ENCODE peak calls at places on chromosomes 1 and 21, in ten cellular contexts. One of them, this sample, is unnamed.

GRCh38 chr1:184801503-184801902 is 46.8 kb upstream of the EDEM3 start:
- DNase-seq in esophagus muscularis mucosa: no peak
- DNase-seq in stomach: peak; percentile 84
- DNase-seq in Peyer's patch: no peak
- DNase-seq in breast epithelium: no peak
- DNase-seq in HepG2: no peak
- DNase-seq in uterus: no peak
- DNase-seq in HCT116: no peak
- DNase-seq in IMR-90: peak; percentile 83
- DNase-seq in gastrocnemius medialis: peak; percentile 67
- DNase-seq in this sample: no peak

GRCh38 chr1:156489166-156489934 is 11.2 kb downstream of the MEF2D start:
- DNase-seq in esophagus muscularis mucosa: no peak
- DNase-seq in HepG2: no peak
- DNase-seq in breast epithelium: no peak
- DNase-seq in IMR-90: peak; percentile 36
- DNase-seq in Peyer's patch: peak; percentile 62
- DNase-seq in stomach: no peak
- DNase-seq in gastrocnemius medialis: peak; percentile 80
- DNase-seq in HCT116: no peak
- DNase-seq in uterus: no peak
- DNase-seq in this sample: peak; percentile 81

GRCh38 chr1:230145953-230146476 is 79.0 kb downstream of the GALNT2 start:
- DNase-seq in HCT116: no peak
- DNase-seq in gastrocnemius medialis: no peak
- DNase-seq in esophagus muscularis mucosa: no peak
- DNase-seq in stomach: no peak
- DNase-seq in IMR-90: no peak
- DNase-seq in Peyer's patch: peak; percentile 46
- DNase-seq in HepG2: no peak
- DNase-seq in breast epithelium: no peak
- DNase-seq in uterus: no peak
- DNase-seq in this sample: no peak

GRCh38 chr1:9270290-9270900 is 22.3 kb upstream of the SPSB1 start:
- DNase-seq in Peyer's patch: no peak
- DNase-seq in breast epithelium: no peak
- DNase-seq in HCT116: no peak
- DNase-seq in uterus: no peak
- DNase-seq in HepG2: no peak
- DNase-seq in esophagus muscularis mucosa: no peak
- DNase-seq in IMR-90: no peak
- DNase-seq in gastrocnemius medialis: peak; percentile 78
- DNase-seq in stomach: no peak
- DNase-seq in this sample: no peak

GRCh38 chr1:172203135-172203823 is 217.2 kb upstream of the C1orf105 start:
- DNase-seq in uterus: no peak
- DNase-seq in HCT116: no peak
- DNase-seq in stomach: no peak
- DNase-seq in Peyer's patch: no peak
- DNase-seq in HepG2: no peak
- DNase-seq in IMR-90: peak; percentile 19
- DNase-seq in breast epithelium: no peak
- DNase-seq in esophagus muscularis mucosa: no peak
- DNase-seq in gastrocnemius medialis: no peak
- DNase-seq in this sample: no peak

GRCh38 chr1:119882172-119883029 is 13.9 kb downstream of the ADAM30 start:
- DNase-seq in esophagus muscularis mucosa: no peak
- DNase-seq in HepG2: no peak
- DNase-seq in breast epithelium: no peak
- DNase-seq in stomach: no peak
- DNase-seq in uterus: no peak
- DNase-seq in gastrocnemius medialis: no peak
- DNase-seq in IMR-90: peak; percentile 27
- DNase-seq in HCT116: no peak
- DNase-seq in Peyer's patch: no peak
- DNase-seq in this sample: no peak

GRCh38 chr1:111903858-111904449 is 85.5 kb downstream of the KCND3 start:
- DNase-seq in HepG2: no peak
- DNase-seq in HCT116: no peak
- DNase-seq in breast epithelium: no peak
- DNase-seq in IMR-90: no peak
- DNase-seq in stomach: no peak
- DNase-seq in gastrocnemius medialis: no peak
- DNase-seq in uterus: no peak
- DNase-seq in esophagus muscularis mucosa: no peak
- DNase-seq in Peyer's patch: no peak
- DNase-seq in this sample: no peak

GRCh38 chr1:41751804-41752513 is 166.8 kb downstream of the HIVEP3 start:
- DNase-seq in uterus: no peak
- DNase-seq in Peyer's patch: no peak
- DNase-seq in IMR-90: peak; percentile 92
- DNase-seq in breast epithelium: no peak
- DNase-seq in HepG2: no peak
- DNase-seq in gastrocnemius medialis: no peak
- DNase-seq in stomach: no peak
- DNase-seq in esophagus muscularis mucosa: no peak
- DNase-seq in HCT116: no peak
- DNase-seq in this sample: no peak

GRCh38 chr1:91685994-91686393 is 185.3 kb downstream of the CDC7 start:
- DNase-seq in breast epithelium: no peak
- DNase-seq in esophagus muscularis mucosa: peak; percentile 77
- DNase-seq in uterus: no peak
- DNase-seq in IMR-90: no peak
- DNase-seq in stomach: no peak
- DNase-seq in Peyer's patch: no peak
- DNase-seq in HCT116: no peak
- DNase-seq in HepG2: no peak
- DNase-seq in gastrocnemius medialis: no peak
- DNase-seq in this sample: no peak

GRCh38 chr1:180211860-180212229 is 18.2 kb upstream of the LHX4 start:
- DNase-seq in esophagus muscularis mucosa: no peak
- DNase-seq in breast epithelium: no peak
- DNase-seq in Peyer's patch: no peak
- DNase-seq in IMR-90: no peak
- DNase-seq in gastrocnemius medialis: no peak
- DNase-seq in stomach: no peak
- DNase-seq in HCT116: no peak
- DNase-seq in uterus: no peak
- DNase-seq in HepG2: no peak
- DNase-seq in this sample: no peak

GRCh38 chr1:216626394-216627067 is 96.7 kb downstream of the ESRRG start:
- DNase-seq in breast epithelium: no peak
- DNase-seq in HepG2: no peak
- DNase-seq in Peyer's patch: no peak
- DNase-seq in stomach: no peak
- DNase-seq in esophagus muscularis mucosa: no peak
- DNase-seq in IMR-90: no peak
- DNase-seq in uterus: no peak
- DNase-seq in HCT116: no peak
- DNase-seq in gastrocnemius medialis: peak; percentile 11
- DNase-seq in this sample: no peak

GRCh38 chr1:65630855-65631254 is 161.8 kb upstream of the PDE4B start:
- DNase-seq in Peyer's patch: no peak
- DNase-seq in uterus: no peak
- DNase-seq in stomach: no peak
- DNase-seq in esophagus muscularis mucosa: no peak
- DNase-seq in HCT116: no peak
- DNase-seq in gastrocnemius medialis: no peak
- DNase-seq in HepG2: no peak
- DNase-seq in breast epithelium: no peak
- DNase-seq in IMR-90: peak; percentile 1
- DNase-seq in this sample: no peak

GRCh38 chr1:113042336-113043143 is 30.5 kb upstream of the LRIG2 start:
- DNase-seq in IMR-90: peak; percentile 78
- DNase-seq in HepG2: peak; percentile 68
- DNase-seq in HCT116: peak; percentile 36
- DNase-seq in esophagus muscularis mucosa: peak; percentile 93
- DNase-seq in Peyer's patch: peak; percentile 43
- DNase-seq in breast epithelium: peak; percentile 51
- DNase-seq in uterus: peak; percentile 66
- DNase-seq in gastrocnemius medialis: peak; percentile 42
- DNase-seq in stomach: peak; percentile 77
- DNase-seq in this sample: peak; percentile 73

GRCh38 chr1:231611111-231611510 is 15.5 kb upstream of the DISC1 start:
- DNase-seq in HepG2: no peak
- DNase-seq in HCT116: no peak
- DNase-seq in esophagus muscularis mucosa: no peak
- DNase-seq in gastrocnemius medialis: no peak
- DNase-seq in IMR-90: no peak
- DNase-seq in stomach: no peak
- DNase-seq in uterus: no peak
- DNase-seq in breast epithelium: no peak
- DNase-seq in Peyer's patch: no peak
- DNase-seq in this sample: no peak

GRCh38 chr21:8993284-8993942 is 1528.0 kb upstream of the TPTE start:
- DNase-seq in esophagus muscularis mucosa: peak; percentile 60
- DNase-seq in breast epithelium: no peak
- DNase-seq in HCT116: no peak
- DNase-seq in uterus: no peak
- DNase-seq in Peyer's patch: no peak
- DNase-seq in stomach: no peak
- DNase-seq in gastrocnemius medialis: no peak
- DNase-seq in IMR-90: no peak
- DNase-seq in HepG2: peak; percentile 92
- DNase-seq in this sample: no peak

GRCh38 chr1:177209357-177209756 is 38.6 kb downstream of the BRINP2 start:
- DNase-seq in esophagus muscularis mucosa: peak; percentile 94
- DNase-seq in IMR-90: peak; percentile 100
- DNase-seq in HepG2: no peak
- DNase-seq in stomach: peak; percentile 54
- DNase-seq in uterus: peak; percentile 30
- DNase-seq in HCT116: no peak
- DNase-seq in gastrocnemius medialis: peak; percentile 82
- DNase-seq in Peyer's patch: peak; percentile 25
- DNase-seq in breast epithelium: peak; percentile 23
- DNase-seq in this sample: peak; percentile 52

GRCh38 chr1:234315091-234315541 is 58.1 kb upstream of the COA6 start:
- DNase-seq in Peyer's patch: no peak
- DNase-seq in HCT116: no peak
- DNase-seq in gastrocnemius medialis: no peak
- DNase-seq in breast epithelium: no peak
- DNase-seq in stomach: no peak
- DNase-seq in esophagus muscularis mucosa: peak; percentile 60
- DNase-seq in IMR-90: peak; percentile 76
- DNase-seq in HepG2: peak; percentile 9
- DNase-seq in uterus: no peak
- DNase-seq in this sample: no peak

GRCh38 chr1:5376538-5377247 is 615.5 kb downstream of the NPHP4 start:
- DNase-seq in uterus: no peak
- DNase-seq in gastrocnemius medialis: no peak
- DNase-seq in Peyer's patch: no peak
- DNase-seq in esophagus muscularis mucosa: no peak
- DNase-seq in breast epithelium: no peak
- DNase-seq in HepG2: no peak
- DNase-seq in HCT116: no peak
- DNase-seq in IMR-90: no peak
- DNase-seq in stomach: peak; percentile 7
- DNase-seq in this sample: no peak

GRCh38 chr1:15272009-15272781 is 25.2 kb downstream of the FHAD1 start:
- DNase-seq in gastrocnemius medialis: peak; percentile 5
- DNase-seq in stomach: peak; percentile 69
- DNase-seq in breast epithelium: peak; percentile 47
- DNase-seq in esophagus muscularis mucosa: no peak
- DNase-seq in IMR-90: peak; percentile 73
- DNase-seq in HCT116: peak; percentile 66
- DNase-seq in Peyer's patch: no peak
- DNase-seq in uterus: peak; percentile 40
- DNase-seq in HepG2: peak; percentile 82
- DNase-seq in this sample: peak; percentile 66

DNA sequence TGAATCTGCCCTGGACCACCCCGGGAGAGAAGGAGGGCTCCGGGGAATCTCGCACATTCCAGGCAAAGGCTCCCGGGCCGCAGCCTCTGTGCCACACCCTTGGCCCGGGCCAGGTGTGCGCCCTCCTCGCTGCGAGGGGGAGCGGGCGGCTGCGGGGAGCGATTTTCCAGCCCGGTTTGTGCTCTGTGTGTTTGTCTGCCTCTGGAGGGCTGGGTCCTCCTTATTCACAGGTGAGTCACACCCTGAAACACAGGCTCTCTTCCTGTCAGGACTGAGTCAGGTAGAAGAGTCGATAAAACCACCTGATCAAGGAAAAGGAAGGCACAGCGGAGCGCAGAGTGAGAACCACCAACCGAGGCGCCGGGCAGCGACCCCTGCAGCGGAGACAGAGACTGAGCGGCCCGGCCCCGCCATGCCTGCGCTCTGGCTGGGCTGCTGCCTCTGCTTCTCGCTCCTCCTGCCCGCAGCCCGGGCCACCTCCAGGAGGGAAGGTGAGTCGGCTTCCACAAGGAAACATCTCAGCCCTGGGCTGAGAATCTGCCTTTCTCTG is at the start of gene LAMC2:
- DNase-seq in IMR-90: peak; percentile 52
- DNase-seq in esophagus muscularis mucosa: no peak
- DNase-seq in gastrocnemius medialis: no peak
- DNase-seq in HepG2: no peak
- DNase-seq in Peyer's patch: no peak
- DNase-seq in uterus: peak; percentile 35
- DNase-seq in breast epithelium: peak; percentile 84
- DNase-seq in stomach: peak; percentile 66
- DNase-seq in HCT116: peak; percentile 95
- DNase-seq in this sample: no peak
- H3K27ac ChIP-seq in IMR-90: no peak within 1 kb of the TSS
- H3K27ac ChIP-seq in esophagus muscularis mucosa: peak within 1 kb of the TSS; percentile 86
- H3K27ac ChIP-seq in gastrocnemius medialis: no peak within 1 kb of the TSS
- H3K27ac ChIP-seq in HepG2: no peak within 1 kb of the TSS
- H3K27ac ChIP-seq in Peyer's patch: peak within 1 kb of the TSS; percentile 75
- H3K27ac ChIP-seq in uterus: no peak within 1 kb of the TSS
- H3K27ac ChIP-seq in breast epithelium: peak within 1 kb of the TSS; percentile 92
- H3K27ac ChIP-seq in stomach: peak within 1 kb of the TSS; percentile 79
- H3K27ac ChIP-seq in HCT116: peak within 1 kb of the TSS; percentile 68
- H3K27ac ChIP-seq in this sample: no peak within 1 kb of the TSS

GRCh38 chr1:1329304-1330210 is 1.5 kb upstream of the TAS1R3 start:
- DNase-seq in Peyer's patch: no peak
- DNase-seq in gastrocnemius medialis: no peak
- DNase-seq in breast epithelium: no peak
- DNase-seq in HepG2: no peak
- DNase-seq in uterus: no peak
- DNase-seq in IMR-90: no peak
- DNase-seq in stomach: no peak
- DNase-seq in HCT116: no peak
- DNase-seq in esophagus muscularis mucosa: no peak
- DNase-seq in this sample: no peak
- TF ChIP-seq POLR2A in Peyer's patch: no peak
- TF ChIP-seq POLR2A in gastrocnemius medialis: no peak
- TF ChIP-seq POLR2A in breast epithelium: no peak
- TF ChIP-seq POLR2A in HepG2: no peak
- TF ChIP-seq POLR2A in uterus: no peak
- TF ChIP-seq POLR2A in IMR-90: no peak
- TF ChIP-seq POLR2A in stomach: no peak
- TF ChIP-seq POLR2A in HCT116: peak; percentile 28
- TF ChIP-seq POLR2A in esophagus muscularis mucosa: no peak
- TF ChIP-seq POLR2A in this sample: no peak

GRCh38 chr21:41985662-41986416 is 24.3 kb downstream of the ZBTB21 start:
- DNase-seq in stomach: no peak
- DNase-seq in IMR-90: no peak
- DNase-seq in breast epithelium: no peak
- DNase-seq in uterus: no peak
- DNase-seq in gastrocnemius medialis: no peak
- DNase-seq in Peyer's patch: no peak
- DNase-seq in esophagus muscularis mucosa: peak; percentile 78
- DNase-seq in HCT116: no peak
- DNase-seq in HepG2: no peak
- DNase-seq in this sample: no peak
- H3K27ac ChIP-seq in stomach: no peak overlapping the region
- H3K27ac ChIP-seq in IMR-90: no peak overlapping the region
- H3K27ac ChIP-seq in breast epithelium: no peak overlapping the region
- H3K27ac ChIP-seq in uterus: no peak overlapping the region
- H3K27ac ChIP-seq in gastrocnemius medialis: no peak overlapping the region
- H3K27ac ChIP-seq in Peyer's patch: no peak overlapping the region
- H3K27ac ChIP-seq in esophagus muscularis mucosa: no peak overlapping the region
- H3K27ac ChIP-seq in HCT116: no peak overlapping the region
- H3K27ac ChIP-seq in HepG2: no peak overlapping the region
- H3K27ac ChIP-seq in this sample: no peak overlapping the region

GRCh38 chr1:23367791-23368561 is 1.7 kb downstream of the ZNF436 start:
- DNase-seq in breast epithelium: peak; percentile 99
- DNase-seq in stomach: peak; percentile 98
- DNase-seq in IMR-90: peak; percentile 99
- DNase-seq in esophagus muscularis mucosa: peak; percentile 99
- DNase-seq in uterus: peak; percentile 98
- DNase-seq in HCT116: peak; percentile 98
- DNase-seq in HepG2: peak; percentile 97
- DNase-seq in Peyer's patch: peak; percentile 97
- DNase-seq in gastrocnemius medialis: peak; percentile 99
- DNase-seq in this sample: peak; percentile 99
- TF ChIP-seq POLR2A in breast epithelium: peak; percentile 59
- TF ChIP-seq POLR2A in stomach: no peak
- TF ChIP-seq POLR2A in IMR-90: peak; percentile 54
- TF ChIP-seq POLR2A in esophagus muscularis mucosa: peak; percentile 59
- TF ChIP-seq POLR2A in uterus: peak; percentile 85
- TF ChIP-seq POLR2A in HCT116: no peak
- TF ChIP-seq POLR2A in HepG2: peak; percentile 85
- TF ChIP-seq POLR2A in Peyer's patch: peak; percentile 86
- TF ChIP-seq POLR2A in gastrocnemius medialis: peak; percentile 82
- TF ChIP-seq POLR2A in this sample: no peak

This sample was measured in heart left ventricle.